ENCODE peak calls at places on chromosome 11, in four cellular contexts. O is AG08395, Q is HS-27A, K is neuronal stem cell. F is an unnamed sample.

GRCh38 chr11:2573240-2574042 is 126.4 kb downstream of the KCNQ1OT1 start:
- DNase-seq in K (no peak), Q (no peak), O (no peak), F (no peak)

GRCh38 chr11:112612283-112612849 is 348.9 kb upstream of the NCAM1 start:
- DNase-seq in O (no peak), Q (no peak), K (no peak), F (peak)

GRCh38 chr11:125132071-125132470 is 20.6 kb upstream of the TMEM218 start:
- DNase-seq in K (no peak), Q (no peak), O (no peak), F (no peak)

GRCh38 chr11:82719316-82719715 is 14.3 kb downstream of the FAM181B start:
- DNase-seq in K (no peak), Q (no peak), O (no peak), F (peak)

GRCh38 chr11:130162733-130163132 is 3.2 kb downstream of the ST14 start:
- DNase-seq in O (peak), K (no peak), Q (no peak), F (no peak)

GRCh38 chr11:8039530-8040260 is 41.3 kb upstream of the TUB start:
- DNase-seq in O (no peak), K (no peak), Q (no peak), F (no peak)

GRCh38 chr11:44963071-44963575 is 12.4 kb upstream of the TP53I11 start:
- DNase-seq in K (no peak), Q (no peak), O (no peak), F (peak)

GRCh38 chr11:75246673-75247350 is 6.2 kb downstream of the TPBGL start:
- DNase-seq in O (no peak), Q (no peak), K (no peak), F (no peak)

GRCh38 chr11:17416492-17416891 is 28.0 kb upstream of the KCNJ11 start:
- DNase-seq in O (no peak), K (no peak), Q (no peak), F (no peak)

GRCh38 chr11:116782728-116783127 is 5.1 kb downstream of the ZPR1 start:
- DNase-seq in Q (no peak), K (no peak), O (peak), F (no peak)

GRCh38 chr11:11998091-11998781 is 10.2 kb downstream of the DKK3 start:
- DNase-seq in Q (peak), K (no peak), O (peak), F (no peak)

GRCh38 chr11:73184953-73185671 is 33.0 kb upstream of the P2RY2 start:
- DNase-seq in O (peak), K (peak), Q (peak), F (peak)

GRCh38 chr11:45653277-45653676 is 12.1 kb downstream of the CHST1 start:
- DNase-seq in Q (no peak), K (no peak), O (no peak), F (peak)

GRCh38 chr11:119995730-119996491 is 142.0 kb downstream of the TRIM29 start:
- DNase-seq in O (no peak), Q (no peak), K (no peak), F (no peak)

GRCh38 chr11:16603245-16603644 is 135.2 kb upstream of the C11orf58 start:
- DNase-seq in Q (no peak), K (no peak), O (no peak), F (peak)

GRCh38 chr11:88402784-88403183 is 65.2 kb upstream of the CTSC start:
- DNase-seq in K (no peak), Q (no peak), O (no peak), F (no peak)

F was measured in neural progenitor cell.